ENCODE peak calls at places on chromosomes 1 and 21, in eight cellular contexts. S is NCI-H1092 treated with DMSO at 0.1 percent for 48 hours, G is retina, K is GM10248, M is hypothalamus, T is aorta, P is activated T-cell treated with anti-CD3 and anti-CD28 coated beads for 1 hour, I is GM04504. X is an unnamed sample.

GRCh38 chr1:243447342-243447741 is 191.5 kb downstream of the SDCCAG8 start:
- DNase-seq in M (no peak), K (no peak), G (no peak), P (no peak), T (no peak), S (no peak), I (peak), X (no peak)

GRCh38 chr1:224047538-224047937 is 66.4 kb upstream of the FBXO28 start:
- DNase-seq in G (no peak), K (no peak), M (no peak), S (no peak), P (no peak), T (no peak), I (no peak), X (no peak)

GRCh38 chr21:45420061-45420521 is 15.1 kb downstream of the COL18A1 start:
- DNase-seq in G (no peak), I (no peak), K (no peak), T (peak), P (no peak), M (no peak), S (no peak), X (peak)

GRCh38 chr1:9284061-9284460 is 8.6 kb upstream of the SPSB1 start:
- DNase-seq in S (no peak), K (no peak), T (no peak), M (no peak), P (no peak), G (no peak), I (no peak), X (no peak)

GRCh38 chr1:232684331-232685105 is 54.6 kb upstream of the SIPA1L2 start:
- DNase-seq in S (no peak), P (no peak), T (no peak), M (no peak), I (no peak), K (no peak), G (no peak), X (no peak)

GRCh38 chr1:160748877-160749269 is 9.8 kb downstream of the SLAMF7 start:
- DNase-seq in M (no peak), T (no peak), K (no peak), G (no peak), S (no peak), I (no peak), P (no peak), X (no peak)

GRCh38 chr1:116345830-116346229 is 27.2 kb upstream of the ATP1A1 start:
- DNase-seq in S (peak), M (no peak), T (no peak), K (no peak), P (peak), I (no peak), G (peak), X (no peak)

GRCh38 chr1:210438928-210439841 is 110.5 kb downstream of the HHAT start:
- DNase-seq in K (no peak), S (no peak), P (no peak), M (no peak), I (peak), G (no peak), T (no peak), X (no peak)

GRCh38 chr1:235067396-235068154 is 61.1 kb downstream of the TOMM20 start:
- DNase-seq in I (peak), T (peak), K (no peak), P (no peak), S (no peak), G (no peak), M (peak), X (peak)

GRCh38 chr1:109274533-109275476 is 8.1 kb downstream of the PSRC1 start:
- DNase-seq in G (no peak), M (no peak), T (no peak), K (no peak), I (no peak), P (no peak), S (peak), X (peak)

GRCh38 chr1:21050031-21050430 is 126.7 kb downstream of the EIF4G3 start:
- DNase-seq in K (no peak), S (no peak), M (no peak), I (no peak), G (no peak), P (no peak), T (no peak), X (no peak)

GRCh38 chr1:210558302-210558701 is 229.6 kb downstream of the HHAT start:
- DNase-seq in G (no peak), P (no peak), I (no peak), S (peak), M (no peak), T (no peak), K (no peak), X (no peak)

GRCh38 chr1:93758842-93759515 is 77.3 kb upstream of the BCAR3 start:
- DNase-seq in M (no peak), P (no peak), G (no peak), I (no peak), T (no peak), K (no peak), S (no peak), X (no peak)

GRCh38 chr1:115286431-115287205 is 51.4 kb downstream of the NGF start:
- DNase-seq in P (no peak), S (no peak), T (no peak), M (no peak), G (no peak), I (no peak), K (no peak), X (no peak)

X was measured in RWPE2.